ENCODE peak calls at places on chromosomes 1 and 21, in five cellular contexts. O is GM12878, J is K562, L is HepG2, F is A549. X is an unnamed sample.

GRCh38 chr1:41799205-41799604 is 119.5 kb downstream of the HIVEP3 start:
- DNase-seq in F (no peak), L (no peak), O (no peak), J (no peak), X (no peak)

GRCh38 chr1:67601955-67602354 is 83.0 kb upstream of the GADD45A start:
- DNase-seq in O (no peak), J (no peak), F (no peak), L (no peak), X (no peak)

GRCh38 chr1:23742670-23743286 is 493 bp upstream of the ELOA start:
- DNase-seq in F (peak; percentile 11), L (no peak), J (no peak), O (no peak), X (no peak)

GRCh38 chr1:54132485-54132884 is 20.3 kb downstream of the CDCP2 start:
- DNase-seq in J (no peak), L (no peak), F (no peak), O (no peak), X (no peak)

GRCh38 chr1:10143961-10144485 is 66.3 kb upstream of the KIF1B start:
- DNase-seq in L (no peak), F (no peak), O (no peak), J (no peak), X (no peak)

GRCh38 chr1:3869751-3870301 is 12.6 kb downstream of the DFFB start:
- DNase-seq in L (no peak), F (no peak), O (no peak), J (peak; percentile 81), X (no peak)

GRCh38 chr1:82318921-82319320 is 518.2 kb downstream of the ADGRL2 start:
- DNase-seq in J (no peak), L (no peak), O (no peak), F (no peak), X (no peak)

GRCh38 chr1:147245129-147245528 is 2.6 kb downstream of the CHD1L start:
- DNase-seq in O (no peak), J (peak; percentile 50), L (no peak), F (no peak), X (no peak)

GRCh38 chr21:45363921-45364463 is 41.0 kb upstream of the COL18A1 start:
- DNase-seq in L (peak; percentile 82), J (peak; percentile 76), F (peak; percentile 91), O (peak; percentile 8), X (no peak)

GRCh38 chr1:155951753-155952504 is 10.5 kb downstream of the RXFP4 start:
- DNase-seq in F (no peak), L (no peak), J (no peak), O (no peak), X (no peak)

GRCh38 chr1:211183924-211184323 is 50.0 kb upstream of the KCNH1 start:
- DNase-seq in J (no peak), O (no peak), L (no peak), F (no peak), X (no peak)

GRCh38 chr1:212368073-212368484 is 46.6 kb downstream of the PACC1 start:
- DNase-seq in O (peak; percentile 36), J (peak; percentile 68), L (peak; percentile 61), F (peak; percentile 74), X (peak; percentile 59)

GRCh38 chr1:81650741-81651140 is 150.0 kb upstream of the ADGRL2 start:
- DNase-seq in O (no peak), J (no peak), F (no peak), L (no peak), X (no peak)

GRCh38 chr1:203906932-203907331 is 45.5 kb downstream of the SNRPE start:
- DNase-seq in L (no peak), O (no peak), F (peak; percentile 75), J (no peak), X (no peak)

GRCh38 chr1:36925251-36925650 is 109.1 kb downstream of the GRIK3 start:
- DNase-seq in O (no peak), F (no peak), J (no peak), L (no peak), X (no peak)

GRCh38 chr1:200982071-200982945 is 41.2 kb downstream of the KIF21B start:
- DNase-seq in O (no peak), J (no peak), L (no peak), F (no peak), X (no peak)

GRCh38 chr21:44438531-44439210 is 16.6 kb upstream of the LRRC3 start:
- DNase-seq in L (no peak), F (no peak), O (no peak), J (no peak), X (no peak)

GRCh38 chr1:42952353-42953001 is 6.2 kb downstream of the SLC2A1 start:
- DNase-seq in J (peak; percentile 61), L (no peak), O (no peak), F (peak; percentile 2), X (no peak)

GRCh38 chr1:219265026-219265515 is 91.4 kb downstream of the LYPLAL1 start:
- DNase-seq in J (no peak), L (no peak), O (no peak), F (no peak), X (no peak)

GRCh38 chr1:60280256-60280655 is 206.7 kb upstream of the C1orf87 start:
- DNase-seq in L (no peak), F (no peak), J (no peak), O (no peak), X (no peak)
- TF ChIP-seq ESRRA in L (no peak), F (no peak), J (no peak), O (no peak), X (no peak)

GRCh38 chr21:19522384-19522783 is 1118.8 kb upstream of the TMPRSS15 start:
- DNase-seq in L (no peak), J (no peak), O (no peak), F (no peak), X (no peak)

GRCh38 chr21:19523066-19523465 is 1119.5 kb upstream of the TMPRSS15 start:
- DNase-seq in O (no peak), F (no peak), J (no peak), L (no peak), X (no peak)

GRCh38 chr21:19529031-19529430 is 1125.4 kb upstream of the TMPRSS15 start:
- DNase-seq in F (no peak), J (no peak), O (no peak), L (no peak), X (no peak)

DNA sequence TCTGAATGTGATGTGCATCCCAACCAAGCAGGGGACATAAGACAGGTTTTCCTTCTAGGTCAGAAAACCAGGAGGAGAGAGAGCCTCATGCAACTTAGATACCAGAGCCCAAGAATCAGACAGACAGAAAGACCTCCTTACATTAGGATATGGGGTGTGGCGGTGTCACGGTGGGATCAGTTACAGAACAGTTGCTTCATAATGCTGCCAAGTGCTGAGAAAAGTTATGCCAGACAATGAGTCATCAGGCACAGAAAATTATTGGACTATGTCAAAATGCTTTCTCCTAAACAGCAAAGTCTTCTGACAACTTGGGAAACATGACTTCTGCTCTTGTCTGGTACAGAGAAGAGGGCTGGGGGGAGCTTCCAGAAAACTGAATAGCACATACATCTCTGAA is 1120.1 kb upstream of the TMPRSS15 start:
- DNase-seq in F (no peak), O (no peak), L (no peak), J (no peak), X (no peak)
- TF ChIP-seq ESRRA in F (no peak), O (no peak), L (no peak), J (no peak), X (no peak)

GRCh38 chr21:33286600-33287456 is 20.7 kb downstream of the IL10RB start:
- DNase-seq in O (no peak), J (no peak), L (peak; percentile 73), F (peak; percentile 84), X (no peak)
- TF ChIP-seq ESRRA in O (no peak), J (no peak), L (no peak), F (no peak), X (no peak)

GRCh38 chr1:162144853-162145252 is 75.4 kb downstream of the NOS1AP start:
- DNase-seq in J (no peak), F (no peak), O (no peak), L (peak; percentile 70), X (peak; percentile 44)
- TF ChIP-seq ESRRA in J (no peak), F (no peak), O (no peak), L (no peak), X (no peak)

GRCh38 chr1:168235937-168236336 is 10.1 kb downstream of the SFT2D2 start:
- DNase-seq in L (peak; percentile 35), F (no peak), O (no peak), J (no peak), X (no peak)
- TF ChIP-seq ESRRA in L (no peak), F (no peak), O (no peak), J (no peak), X (no peak)

DNA sequence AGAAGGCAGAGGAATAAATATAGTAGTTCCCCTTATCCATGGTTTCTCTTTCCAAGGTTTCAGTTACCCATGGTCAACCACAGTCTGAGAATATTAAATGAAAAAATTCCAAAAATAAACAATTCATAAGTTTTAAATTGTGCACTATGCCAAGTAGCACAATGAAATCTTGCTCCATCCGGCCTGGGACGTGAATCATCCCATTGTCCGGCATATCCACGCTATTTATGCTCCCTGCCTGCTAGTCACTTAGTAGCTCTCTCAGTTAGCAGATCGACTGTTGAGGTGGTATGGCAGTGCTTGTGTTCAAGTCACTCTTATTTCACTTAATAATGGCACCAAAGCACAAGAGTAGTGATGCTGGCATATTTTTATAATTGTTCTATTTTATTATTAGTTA is 58.6 kb upstream of the ARHGAP29 start:
- DNase-seq in J (no peak), L (no peak), F (no peak), O (no peak), X (no peak)
- TF ChIP-seq ESRRA in J (no peak), L (no peak), F (no peak), O (no peak), X (no peak)

GRCh38 chr1:116268211-116268610 is 104.8 kb upstream of the ATP1A1 start:
- DNase-seq in O (no peak), J (no peak), L (no peak), F (peak; percentile 53), X (no peak)
- TF ChIP-seq ESRRA in O (no peak), J (no peak), L (no peak), F (no peak), X (no peak)

GRCh38 chr1:16351994-16352841 is at the start of gene FBXO42:
- DNase-seq in J (peak; percentile 96), L (peak; percentile 85), O (peak; percentile 73), F (peak; percentile 87), X (peak; percentile 93)

GRCh38 chr1:16351449-16351993 is 759 bp downstream of the FBXO42 start:
- DNase-seq in F (no peak), O (no peak), L (no peak), J (no peak), X (no peak)

GRCh38 chr1:16352842-16353535 is 709 bp upstream of the FBXO42 start:
- DNase-seq in L (no peak), J (no peak), O (peak; percentile 35), F (no peak), X (no peak)

GRCh38 chr1:16349847-16350406 is 2.4 kb downstream of the FBXO42 start:
- DNase-seq in L (no peak), F (no peak), J (peak; percentile 4), O (no peak), X (no peak)

GRCh38 chr1:16348414-16349182 is 3.7 kb downstream of the FBXO42 start:
- DNase-seq in J (peak; percentile 4), F (peak; percentile 47), O (no peak), L (peak; percentile 20), X (no peak)
- TF ChIP-seq ESRRA in J (no peak), F (no peak), O (no peak), L (no peak), X (no peak)